ENCODE peak calls at places on chromosomes 12 and 14, in nine cellular contexts. V is tibial artery, A is mucosa of descending colon, H is GM06990, Q is PC-3, C is type B pancreatic cell, W is cardiac muscle cell, O is spleen, D is neural progenitor cell. R is an unnamed sample.

GRCh38 chr12:6167327-6168280 is 32.6 kb upstream of the CD9 start:
- DNase-seq in C (no peak), A (peak; percentile 53), O (peak; percentile 74), W (no peak), V (peak; percentile 87), H (peak; percentile 61), D (no peak), Q (peak; percentile 88), R (no peak)

GRCh38 chr14:71487941-71488340 is 444.3 kb upstream of the RGS6 start:
- DNase-seq in W (no peak), O (no peak), A (no peak), Q (peak; percentile 14), C (no peak), V (no peak), D (no peak), H (no peak), R (no peak)

GRCh38 chr14:99571303-99571986 is 32.6 kb downstream of the CCDC85C start:
- DNase-seq in C (no peak), V (no peak), O (no peak), A (peak; percentile 63), H (no peak), W (no peak), D (no peak), Q (peak; percentile 33), R (no peak)

GRCh38 chr14:22822619-22823551 is 6.8 kb upstream of the MRPL52 start:
- DNase-seq in W (peak; percentile 90), C (peak; percentile 80), A (peak; percentile 87), Q (peak; percentile 89), V (peak; percentile 87), H (peak; percentile 75), D (peak; percentile 96), O (peak; percentile 93), R (peak; percentile 77)

GRCh38 chr14:96599076-96599475 is 96.9 kb downstream of the PAPOLA start:
- DNase-seq in W (no peak), D (no peak), H (no peak), Q (no peak), A (no peak), V (no peak), C (no peak), O (no peak), R (no peak)

GRCh38 chr12:115597157-115597712 is 680.3 kb downstream of the MED13L start:
- DNase-seq in D (no peak), C (no peak), O (no peak), A (no peak), V (no peak), W (no peak), H (no peak), Q (peak; percentile 87), R (no peak)

GRCh38 chr12:22538336-22538735 is 6.0 kb downstream of the C2CD5 start:
- DNase-seq in A (no peak), H (no peak), C (no peak), W (no peak), V (no peak), Q (peak; percentile 14), D (no peak), O (no peak), R (no peak)

GRCh38 chr12:45259732-45260480 is 44.0 kb downstream of the ANO6 start:
- DNase-seq in A (peak; percentile 16), D (peak; percentile 50), W (no peak), Q (peak; percentile 25), C (no peak), H (no peak), O (no peak), V (no peak), R (no peak)

GRCh38 chr12:121810234-121810817 is 6.5 kb downstream of the SETD1B start:
- DNase-seq in Q (no peak), C (no peak), O (peak; percentile 79), W (no peak), D (no peak), V (peak; percentile 66), H (no peak), A (no peak), R (no peak)

GRCh38 chr14:68312884-68313725 is 479.8 kb downstream of the ZFP36L1 start:
- DNase-seq in D (peak; percentile 32), A (no peak), H (peak; percentile 86), C (no peak), Q (no peak), W (no peak), O (no peak), V (no peak), R (no peak)

GRCh38 chr12:28961948-28962384 is 187.1 kb upstream of the FAR2 start:
- DNase-seq in Q (peak; percentile 43), D (no peak), W (no peak), A (no peak), O (no peak), C (no peak), V (no peak), H (no peak), R (no peak)

GRCh38 chr12:28958553-28959195 is 190.4 kb upstream of the FAR2 start:
- DNase-seq in A (no peak), D (no peak), C (no peak), O (no peak), W (no peak), H (no peak), V (no peak), Q (peak; percentile 88), R (no peak)

GRCh38 chr12:28966049-28966778 is 182.9 kb upstream of the FAR2 start:
- DNase-seq in Q (no peak), A (peak; percentile 39), V (no peak), C (no peak), W (no peak), O (no peak), H (no peak), D (peak; percentile 7), R (no peak)

GRCh38 chr12:28967426-28967825 is 181.7 kb upstream of the FAR2 start:
- DNase-seq in A (no peak), O (no peak), V (no peak), W (no peak), C (no peak), D (no peak), Q (no peak), H (no peak), R (no peak)

GRCh38 chr12:28963554-28963953 is 185.5 kb upstream of the FAR2 start:
- DNase-seq in Q (peak; percentile 95), C (no peak), O (no peak), H (no peak), D (peak; percentile 14), W (no peak), A (no peak), V (no peak), R (no peak)
- TF ChIP-seq CTCF in Q (peak; percentile 100), C (peak; percentile 60), O (no peak), H (peak; percentile 14), D (peak; percentile 52), W (peak; percentile 60), A (no peak), V (no peak), R (peak; percentile 49)

GRCh38 chr14:50116221-50116956 is at the start of gene VCPKMT:
- DNase-seq in O (peak; percentile 99), H (peak; percentile 97), D (peak; percentile 97), C (peak; percentile 95), A (peak; percentile 97), Q (peak; percentile 96), W (peak; percentile 95), V (peak; percentile 95), R (peak; percentile 89)
- TF ChIP-seq CTCF in O (peak; percentile 18), H (no peak), D (no peak), C (no peak), A (no peak), Q (no peak), W (no peak), V (no peak), R (no peak)

GRCh38 chr12:114168061-114168460 is 201.9 kb upstream of the RBM19 start:
- DNase-seq in V (no peak), H (no peak), Q (no peak), O (no peak), C (no peak), D (no peak), W (no peak), A (no peak), R (no peak)

GRCh38 chr12:114165921-114166320 is 199.8 kb upstream of the RBM19 start:
- DNase-seq in D (no peak), V (no peak), C (no peak), H (no peak), A (no peak), Q (no peak), W (no peak), O (no peak), R (no peak)

GRCh38 chr12:114167431-114167830 is 201.3 kb upstream of the RBM19 start:
- DNase-seq in W (no peak), D (no peak), C (no peak), A (no peak), H (no peak), O (no peak), Q (no peak), V (no peak), R (no peak)

GRCh38 chr12:114164354-114164753 is 198.2 kb upstream of the RBM19 start:
- DNase-seq in Q (no peak), V (no peak), A (no peak), W (no peak), H (no peak), D (no peak), O (no peak), C (no peak), R (no peak)

GRCh38 chr12:114166360-114166759 is 200.2 kb upstream of the RBM19 start:
- DNase-seq in O (no peak), C (no peak), A (peak; percentile 23), H (no peak), V (no peak), Q (peak; percentile 18), W (peak; percentile 79), D (peak; percentile 82), R (peak; percentile 23)
- TF ChIP-seq CTCF in O (no peak), C (peak; percentile 75), A (no peak), H (peak; percentile 56), V (peak; percentile 47), Q (peak; percentile 58), W (peak; percentile 80), D (peak; percentile 81), R (peak; percentile 82)

GRCh38 chr14:49853572-49854375 is 1.2 kb upstream of the NEMF start:
- DNase-seq in H (peak; percentile 83), W (peak; percentile 88), C (peak; percentile 74), Q (peak; percentile 95), D (peak; percentile 91), V (peak; percentile 77), A (peak; percentile 91), O (peak; percentile 88), R (peak; percentile 40)

GRCh38 chr14:49849213-49849847 is 3.3 kb downstream of the NEMF start:
- DNase-seq in C (no peak), O (no peak), A (no peak), W (no peak), Q (peak; percentile 89), D (no peak), V (no peak), H (no peak), R (no peak)

GRCh38 chr14:49857427-49858003 is 4.9 kb upstream of the NEMF start:
- DNase-seq in D (no peak), V (no peak), W (peak; percentile 22), C (no peak), H (no peak), Q (no peak), O (no peak), A (no peak), R (no peak)

GRCh38 chr14:49852351-49853157 is at the start of gene NEMF:
- DNase-seq in D (peak; percentile 94), Q (peak; percentile 95), W (peak; percentile 90), H (peak; percentile 88), C (peak; percentile 86), A (peak; percentile 99), O (peak; percentile 94), V (peak; percentile 91), R (peak; percentile 72)

DNA sequence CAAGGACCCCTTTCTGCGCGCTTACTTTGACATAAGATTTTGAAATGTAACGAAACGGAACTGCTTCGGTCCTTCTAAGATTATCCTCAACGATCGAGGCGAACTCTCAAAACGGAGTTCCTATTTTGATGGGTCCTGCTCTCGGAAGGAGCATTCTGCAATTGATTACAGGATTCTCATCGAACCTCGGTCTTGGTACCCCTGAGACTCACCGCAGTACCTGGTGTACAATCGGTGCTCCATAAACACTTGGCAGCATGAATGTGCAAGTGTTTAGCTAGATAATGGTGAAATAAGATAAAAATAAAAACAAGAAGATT is 530 bp upstream of the NEMF start:
- DNase-seq in Q (no peak), V (no peak), O (no peak), A (no peak), D (no peak), H (no peak), W (no peak), C (no peak), R (no peak)
- TF ChIP-seq CTCF in Q (no peak), V (peak; percentile 2), O (peak; percentile 1), A (no peak), D (no peak), H (no peak), W (no peak), C (peak; percentile 22), R (peak; percentile 23)

R was measured in progenitor cell of endocrine pancreas.